ENCODE peak calls at places on chromosome 1, in seven cellular contexts. E, V, T, G, K, D and A are unnamed samples.

GRCh38 chr1:70907563-70908310 is 139.9 kb downstream of the PTGER3 start:
- DNase-seq in V (no peak), D (no peak), T (no peak), E (no peak), K (no peak), G (no peak), A (no peak)

GRCh38 chr1:1121611-1122077 is 5.8 kb upstream of the C1orf159 start:
- DNase-seq in D (no peak), T (no peak), V (no peak), E (no peak), G (no peak), K (no peak), A (no peak)

GRCh38 chr1:198630863-198631262 is 8.0 kb upstream of the PTPRC start:
- DNase-seq in G (no peak), E (no peak), K (no peak), T (no peak), V (no peak), D (no peak), A (no peak)

GRCh38 chr1:211378844-211379243 is 52.2 kb downstream of the TRAF5 start:
- DNase-seq in D (no peak), E (peak; percentile 34), V (no peak), G (no peak), T (no peak), K (peak; percentile 11), A (no peak)

GRCh38 chr1:87717167-87717670 is 388.5 kb downstream of the LMO4 start:
- DNase-seq in K (no peak), T (no peak), V (no peak), D (no peak), G (no peak), E (no peak), A (no peak)

GRCh38 chr1:62613890-62614289 is 16.6 kb downstream of the ANGPTL3 start:
- DNase-seq in T (no peak), G (no peak), D (no peak), K (no peak), E (no peak), V (peak; percentile 56), A (no peak)

GRCh38 chr1:87089070-87089736 is 174.8 kb downstream of the HS2ST1 start:
- DNase-seq in K (no peak), V (no peak), D (no peak), T (no peak), E (no peak), G (no peak), A (no peak)

GRCh38 chr1:24888971-24889670 is 41.0 kb downstream of the RUNX3 start:
- DNase-seq in D (no peak), T (no peak), E (peak; percentile 80), V (no peak), K (no peak), G (no peak), A (no peak)

GRCh38 chr1:41379741-41380130 is 18.5 kb downstream of the FOXO6 start:
- DNase-seq in V (no peak), E (no peak), D (no peak), G (no peak), K (no peak), T (no peak), A (no peak)

GRCh38 chr1:158931055-158931737 is at the start of gene PYHIN1:
- DNase-seq in V (no peak), K (no peak), G (peak; percentile 10), E (no peak), D (no peak), T (no peak), A (no peak)

GRCh38 chr1:20089328-20090077 is 19.5 kb downstream of the PLA2G5 start:
- DNase-seq in K (peak; percentile 21), T (no peak), D (no peak), V (peak; percentile 26), E (no peak), G (no peak), A (no peak)

GRCh38 chr1:226061793-226062557 is 541 bp upstream of the H3-3A start:
- DNase-seq in K (peak; percentile 86), D (no peak), V (peak; percentile 89), G (no peak), E (peak; percentile 86), T (peak; percentile 70), A (peak; percentile 69)

GRCh38 chr1:52057245-52057644 is 1.1 kb downstream of the BTF3L4 start:
- DNase-seq in V (no peak), G (no peak), T (no peak), K (no peak), D (no peak), E (no peak), A (no peak)

GRCh38 chr1:209642817-209643216 is 9.4 kb downstream of the LAMB3 start:
- DNase-seq in D (no peak), G (no peak), V (no peak), K (no peak), E (no peak), T (no peak), A (no peak)

GRCh38 chr1:20282544-20282943 is 8.1 kb upstream of the VWA5B1 start:
- DNase-seq in T (no peak), E (no peak), V (no peak), D (no peak), K (peak; percentile 31), G (no peak), A (no peak)

GRCh38 chr1:161070737-161071136 is 1.0 kb upstream of the ARHGAP30 start:
- DNase-seq in K (no peak), G (no peak), D (no peak), T (no peak), E (no peak), V (no peak), A (no peak)

GRCh38 chr1:173101589-173101988 is 50.8 kb upstream of the TNFSF18 start:
- DNase-seq in D (no peak), T (no peak), V (no peak), E (no peak), G (no peak), K (no peak), A (no peak)

GRCh38 chr1:85148524-85149250 is 52.1 kb downstream of the SYDE2 start:
- DNase-seq in G (no peak), T (no peak), D (no peak), E (peak; percentile 17), K (no peak), V (no peak), A (peak; percentile 6)

GRCh38 chr1:27116697-27117096 is 38.2 kb downstream of the SLC9A1 start:
- DNase-seq in G (no peak), V (no peak), D (no peak), T (no peak), K (no peak), E (no peak), A (no peak)

GRCh38 chr1:21174638-21175323 is 1.9 kb downstream of the EIF4G3 start:
- DNase-seq in K (no peak), T (no peak), G (no peak), E (peak; percentile 56), V (no peak), D (no peak), A (no peak)

GRCh38 chr1:235867903-235868469 is 1.3 kb upstream of the LYST start:
- DNase-seq in V (no peak), D (no peak), T (no peak), G (peak; percentile 49), K (no peak), E (no peak), A (no peak)

GRCh38 chr1:46487818-46488218 is 1.8 kb upstream of the DMBX1 start:
- DNase-seq in V (peak; percentile 40), K (peak; percentile 72), G (no peak), D (no peak), T (no peak), E (no peak), A (no peak)

GRCh38 chr1:63906053-63906704 is 132.4 kb downstream of the ROR1 start:
- DNase-seq in K (no peak), E (no peak), V (no peak), G (no peak), T (no peak), D (no peak), A (no peak)